ENCODE peak calls at places on chromosomes 13 and 19, in ten cellular contexts. W, F, K, I, V, Y, X, G, Q and J are unnamed samples.

GRCh38 chr13:20945952-20946383 is 43.4 kb upstream of the XPO4 start:
- DNase-seq in W (no peak), F (peak), K (no peak), I (no peak), V (no peak), Y (no peak), X (no peak), G (no peak), Q (no peak), J (no peak)

GRCh38 chr13:45615501-45616101 is at the start of gene ERICH6B:
- DNase-seq in W (peak), F (no peak), K (no peak), I (peak), V (no peak), Y (no peak), X (no peak), G (no peak), Q (peak), J (peak)

GRCh38 chr13:46382224-46382623 is 4.8 kb downstream of the RUBCNL start:
- DNase-seq in W (no peak), F (no peak), K (no peak), I (no peak), V (no peak), Y (no peak), X (no peak), G (no peak), Q (no peak), J (no peak)

GRCh38 chr19:43799502-43800142 is 2.6 kb downstream of the LYPD5 start:
- DNase-seq in W (no peak), F (no peak), K (no peak), I (no peak), V (no peak), Y (no peak), X (no peak), G (no peak), Q (no peak), J (no peak)

GRCh38 chr13:24212254-24212653 is 51.7 kb downstream of the SPATA13 start:
- DNase-seq in W (no peak), F (no peak), K (no peak), I (no peak), V (no peak), Y (no peak), X (no peak), G (no peak), Q (no peak), J (no peak)

GRCh38 chr13:74132152-74132767 is 1.9 kb downstream of the KLF12 start:
- DNase-seq in W (no peak), F (peak), K (peak), I (no peak), V (no peak), Y (peak), X (no peak), G (no peak), Q (peak), J (no peak)

GRCh38 chr19:11422163-11423068 is 3.3 kb upstream of the RGL3 start:
- DNase-seq in W (peak), F (peak), K (peak), I (no peak), V (peak), Y (peak), X (no peak), G (no peak), Q (peak), J (peak)

GRCh38 chr19:42244452-42245220 is 2.2 kb upstream of the GSK3A start:
- DNase-seq in W (peak), F (peak), K (peak), I (peak), V (peak), Y (peak), X (peak), G (peak), Q (peak), J (peak)